ENCODE peak calls at places on chromosome 6, in six cellular contexts. L is adrenal gland, V is AG04450, A is fibroblast of lung, H is lower lobe of right lung, Z is pancreas. I is an unnamed sample. For H3K27me3, the result is how much of the 10 kb centered on the place peaks cover.

GRCh38 chr6:81697564-81697963 is 54.9 kb downstream of the TENT5A start:
- DNase-seq in L (no peak), V (no peak), A (peak), H (no peak), Z (no peak), I (no peak)

GRCh38 chr6:139124887-139125672 is 9.8 kb upstream of the HECA start:
- DNase-seq in L (peak), V (no peak), A (peak), H (peak), Z (no peak), I (peak)

GRCh38 chr6:210104-210456 is 82.2 kb upstream of the DUSP22 start:
- DNase-seq in L (no peak), V (no peak), A (no peak), H (no peak), Z (no peak), I (peak)

GRCh38 chr6:712805-713204 is 19.9 kb upstream of the EXOC2 start:
- DNase-seq in L (no peak), V (no peak), A (no peak), H (no peak), Z (peak), I (no peak)

GRCh38 chr6:43924222-43924702 is 154.3 kb downstream of the VEGFA start:
- DNase-seq in L (no peak), V (no peak), A (peak), H (peak), Z (peak), I (peak)

GRCh38 chr6:27472182-27472616 is 706 bp downstream of the ZNF184 start:
- DNase-seq in L (peak), V (peak), A (peak), H (peak), Z (no peak), I (no peak)

GRCh38 chr6:118299023-118299422 is 249.1 kb upstream of the PLN start:
- DNase-seq in L (no peak), V (no peak), A (no peak), H (no peak), Z (no peak), I (no peak)

GRCh38 chr6:160328447-160328846 is 19.7 kb upstream of the SLC22A3 start:
- DNase-seq in L (peak), V (no peak), A (no peak), H (no peak), Z (no peak), I (no peak)

GRCh38 chr6:130625825-130626500 is 201.2 kb upstream of the SMLR1 start:
- DNase-seq in L (no peak), V (no peak), A (peak), H (no peak), Z (no peak), I (peak)

GRCh38 chr6:140992678-140993077 is 1140.0 kb upstream of the GJE1 start:
- DNase-seq in L (no peak), V (no peak), A (no peak), H (no peak), Z (no peak), I (no peak)

GRCh38 chr6:13733178-13733851 is 21.7 kb upstream of the RANBP9 start:
- DNase-seq in L (peak), V (peak), A (peak), H (peak), Z (peak), I (no peak)

GRCh38 chr6:43737272-43738081 is 32.5 kb upstream of the VEGFA start:
- DNase-seq in L (no peak), V (peak), A (no peak), H (no peak), Z (no peak), I (no peak)

GRCh38 chr6:38771111-38771694 is 56.1 kb downstream of the DNAH8 start:
- DNase-seq in L (no peak), V (no peak), A (no peak), H (no peak), Z (no peak), I (no peak)

GRCh38 chr6:56517155-56517745 is 125.4 kb downstream of the DST start:
- DNase-seq in L (no peak), V (peak), A (peak), H (no peak), Z (no peak), I (no peak)

GRCh38 chr6:138844203-138844602 is 48.3 kb downstream of the ECT2L start:
- DNase-seq in L (no peak), V (peak), A (peak), H (no peak), Z (no peak), I (no peak)

GRCh38 chr6:46736913-46737312 is 1.7 kb upstream of the PLA2G7 start:
- DNase-seq in L (no peak), V (no peak), A (no peak), H (no peak), Z (no peak), I (no peak)

GRCh38 chr6:116446399-116446798 is 14.8 kb upstream of the CALHM6 start:
- DNase-seq in L (no peak), V (no peak), A (peak), H (no peak), Z (no peak), I (no peak)

GRCh38 chr6:6724319-6725119 is 136.0 kb downstream of the LY86 start:
- DNase-seq in L (peak), V (peak), A (peak), H (peak), Z (peak), I (peak)

GRCh38 chr6:96821034-96821433 is 16.2 kb downstream of the GPR63 start:
- DNase-seq in L (no peak), V (no peak), A (no peak), H (no peak), Z (no peak), I (no peak)

GRCh38 chr6:3894535-3895302 is 45.5 kb downstream of the FAM50B start:
- DNase-seq in L (no peak), V (no peak), A (no peak), H (no peak), Z (no peak), I (no peak)

GRCh38 chr6:71012871-71013456 is 56.1 kb upstream of the B3GAT2 start:
- DNase-seq in L (peak), V (no peak), A (peak), H (no peak), Z (no peak), I (peak)

GRCh38 chr6:150195996-150196417 is 53.2 kb downstream of the PPP1R14C start:
- DNase-seq in L (no peak), V (no peak), A (peak), H (no peak), Z (no peak), I (no peak)

GRCh38 chr6:138572885-138573284 is 73.6 kb upstream of the NHSL1 start:
- DNase-seq in L (no peak), V (no peak), A (no peak), H (no peak), Z (no peak), I (no peak)

GRCh38 chr6:105868823-105869460 is 217.2 kb upstream of the PRDM1 start:
- DNase-seq in L (no peak), V (no peak), A (no peak), H (no peak), Z (no peak), I (no peak)

GRCh38 chr6:88702956-88703556 is 260.4 kb downstream of the RNGTT start:
- DNase-seq in L (no peak), V (no peak), A (peak), H (no peak), Z (no peak), I (no peak)

GRCh38 chr6:31676904-31677303 is 4.0 kb downstream of the LY6G5C start:
- DNase-seq in L (no peak), V (no peak), A (no peak), H (no peak), Z (no peak), I (no peak)

GRCh38 chr6:99334526-99335127 is 14.8 kb downstream of the FAXC start:
- DNase-seq in L (peak), V (peak), A (peak), H (no peak), Z (no peak), I (peak)

DNA sequence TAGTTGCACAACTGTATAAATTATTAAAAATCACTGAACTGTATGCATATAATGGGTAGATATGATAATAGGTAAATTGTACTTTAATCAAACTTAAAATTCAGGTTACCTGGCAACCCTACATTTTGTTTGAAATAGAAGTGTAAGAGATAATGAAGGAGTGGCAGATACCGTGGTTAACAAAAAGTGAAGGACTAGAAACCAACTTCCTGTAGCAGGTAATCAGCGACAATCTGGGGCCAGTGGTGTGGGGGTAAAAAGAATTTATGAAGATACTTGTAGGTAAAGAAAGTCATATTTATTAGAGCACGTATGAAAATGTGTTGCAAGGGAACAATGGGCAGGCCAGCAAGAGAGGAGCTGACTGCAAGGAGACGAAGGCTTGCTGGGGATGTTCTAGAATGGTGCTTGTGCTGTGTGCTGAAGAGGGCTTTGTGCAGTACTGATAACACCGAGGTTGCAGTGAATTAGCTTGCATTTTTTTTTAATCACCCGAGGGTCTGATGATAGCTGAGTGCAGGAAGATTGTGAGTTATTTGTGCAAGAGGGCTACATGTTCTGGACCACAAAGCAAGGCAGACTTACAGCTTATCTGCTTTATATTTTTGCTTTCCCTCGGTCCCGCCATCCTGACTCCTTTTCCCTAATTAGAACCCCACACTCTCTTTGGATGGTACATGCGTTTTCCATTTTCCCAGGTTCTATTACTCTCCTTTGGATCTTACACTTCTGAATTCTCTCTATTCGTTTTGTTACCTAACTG is 4.6 kb upstream of the ENPP1 start:
- DNase-seq in L (no peak), V (no peak), A (no peak), H (no peak), Z (no peak), I (no peak)
- TF ChIP-seq CTCF in L (no peak), V (no peak), A (no peak), H (no peak), Z (no peak), I (no peak)

GRCh38 chr6:33696076-33696475 is 15.4 kb downstream of the UQCC2 start:
- DNase-seq in L (no peak), V (no peak), A (no peak), H (no peak), Z (no peak), I (no peak)
- H3K4me3 ChIP-seq in L (no peak), V (no peak), A (no peak), H (no peak), Z (no peak), I (no peak)

GRCh38 chr6:50718058-50718457 is 4.7 kb downstream of the TFAP2D start:
- DNase-seq in L (no peak), V (no peak), A (no peak), H (no peak), Z (no peak), I (no peak)
- H3K27me3 ChIP-seq in L (under half), V (under half), A (under half), H (half or more), Z (under half), I (under half)

GRCh38 chr6:32968093-32968769 is at the start of gene BRD2:
- DNase-seq in L (peak), V (peak), A (peak), H (peak), Z (peak), I (peak)
- TF ChIP-seq CTCF in L (no peak), V (no peak), A (no peak), H (no peak), Z (no peak), I (no peak)

DNA sequence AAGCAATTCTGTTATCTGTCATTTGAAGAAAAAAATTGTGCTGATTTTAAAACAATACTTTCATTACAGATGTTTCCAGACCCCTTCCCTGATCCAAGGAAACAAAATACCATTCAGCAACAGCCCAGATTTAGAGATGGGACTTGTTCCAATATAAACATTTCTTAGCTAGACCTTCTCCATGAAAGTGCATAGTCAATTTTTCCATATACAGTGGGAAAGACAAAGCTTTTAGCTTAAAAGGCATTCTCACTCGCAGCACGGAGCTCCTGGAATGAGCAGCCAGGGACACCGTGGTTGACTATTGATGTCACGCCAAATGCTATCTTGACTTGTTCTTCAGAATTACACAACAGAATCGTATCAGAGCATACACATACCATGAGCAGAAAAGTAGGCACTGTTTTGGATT is 21.5 kb downstream of the LAMA4 start:
- DNase-seq in L (peak), V (peak), A (peak), H (no peak), Z (no peak), I (no peak)
- H3K4me3 ChIP-seq in L (no peak), V (no peak), A (no peak), H (no peak), Z (no peak), I (no peak)

GRCh38 chr6:169976301-169977081 is 225.1 kb downstream of the ERMARD start:
- DNase-seq in L (no peak), V (no peak), A (no peak), H (peak), Z (no peak), I (no peak)
- H3K27me3 ChIP-seq in L (under half), V (under half), A (under half), H (under half), Z (under half), I (under half)

DNA sequence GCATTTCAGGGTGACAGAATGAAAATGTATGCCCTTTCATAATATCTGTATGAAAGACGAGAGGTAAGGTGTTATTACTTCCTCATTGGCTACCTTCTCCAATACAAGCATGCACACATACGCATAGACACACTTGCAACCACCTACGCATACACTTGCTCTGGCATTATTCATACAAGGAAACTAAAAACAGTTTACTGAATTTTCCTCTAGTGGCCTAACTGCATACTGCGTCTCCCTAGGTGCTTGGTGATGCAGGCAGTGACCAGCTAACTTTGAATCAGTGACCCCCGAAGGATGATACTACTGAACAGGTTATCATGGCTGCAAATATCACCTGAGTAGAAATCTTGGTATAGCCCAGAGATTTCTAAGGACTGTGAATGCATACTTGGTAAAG is 593.1 kb downstream of the PKHD1 start:
- DNase-seq in L (no peak), V (no peak), A (no peak), H (no peak), Z (no peak), I (no peak)
- TF ChIP-seq CTCF in L (no peak), V (no peak), A (no peak), H (no peak), Z (no peak), I (peak)

GRCh38 chr6:25450469-25451198 is 171.5 kb downstream of the CARMIL1 start:
- DNase-seq in L (no peak), V (no peak), A (no peak), H (no peak), Z (no peak), I (no peak)
- H3K4me3 ChIP-seq in L (no peak), V (no peak), A (no peak), H (peak), Z (no peak), I (no peak)

I was measured in GM06990.